ENCODE peak calls at places on chromosomes 5 and 9, in nine cellular contexts. P is stimulated activated CD4-positive, alpha-beta T cell treated with anti-CD3 and anti-CD28 coated beads, Interleukin-1b, Interleukin-23, amount 100 ng/mL, for 24 hours; K is hypothalamus; T is stimulated activated naive CD4-positive, alpha-beta T cell; X is T-helper 2 cell; L is NCI-H1417; H is mammary epithelial cell; F is left ventricle myocardium superior; Z is H9. G is an unnamed sample.

GRCh38 chr5:108028411-108028810 is 353.5 kb downstream of the FBXL17 start:
- DNase-seq in P (no peak), K (no peak), T (no peak), X (no peak), L (peak; percentile 3), H (peak; percentile 16), F (no peak), Z (no peak), G (peak; percentile 58)

GRCh38 chr9:87667164-87667738 is 58.7 kb upstream of the CTSL start:
- DNase-seq in P (no peak), K (no peak), T (no peak), X (no peak), L (peak; percentile 15), H (peak; percentile 8), F (no peak), Z (peak; percentile 87), G (peak; percentile 33)

GRCh38 chr5:123720955-123721354 is 209.0 kb downstream of the CSNK1G3 start:
- DNase-seq in P (no peak), K (no peak), T (no peak), X (no peak), L (no peak), H (no peak), F (no peak), Z (no peak), G (no peak)

GRCh38 chr5:2201011-2201410 is 318.3 kb upstream of the IRX4 start:
- DNase-seq in P (no peak), K (no peak), T (no peak), X (no peak), L (no peak), H (no peak), F (no peak), Z (no peak), G (no peak)

GRCh38 chr9:99197987-99198386 is 23.8 kb downstream of the ALG2 start:
- DNase-seq in P (no peak), K (peak; percentile 12), T (no peak), X (no peak), L (no peak), H (peak; percentile 44), F (no peak), Z (peak; percentile 62), G (no peak)

GRCh38 chr5:159106569-159107282 is 7.0 kb upstream of the EBF1 start:
- DNase-seq in P (peak; percentile 62), K (peak; percentile 67), T (peak; percentile 51), X (peak; percentile 57), L (peak; percentile 34), H (peak; percentile 38), F (peak; percentile 89), Z (peak; percentile 80), G (peak; percentile 91)

GRCh38 chr5:40572947-40573346 is 106.8 kb upstream of the PTGER4 start:
- DNase-seq in P (no peak), K (no peak), T (no peak), X (no peak), L (no peak), H (no peak), F (peak; percentile 23), Z (no peak), G (peak; percentile 79)

GRCh38 chr5:85453026-85453349 is 1068.3 kb upstream of the EDIL3 start:
- DNase-seq in P (no peak), K (no peak), T (no peak), X (no peak), L (no peak), H (no peak), F (no peak), Z (no peak), G (no peak)

GRCh38 chr5:14153932-14154646 is 10.9 kb downstream of the TRIO start:
- DNase-seq in P (no peak), K (peak; percentile 39), T (no peak), X (no peak), L (no peak), H (peak; percentile 58), F (peak; percentile 78), Z (no peak), G (peak; percentile 78)

GRCh38 chr5:110903966-110904365 is 165.2 kb downstream of the SLC25A46 start:
- DNase-seq in P (no peak), K (no peak), T (no peak), X (no peak), L (no peak), H (no peak), F (no peak), Z (no peak), G (no peak)

GRCh38 chr5:72065751-72066255 is 41.5 kb upstream of the MAP1B start:
- DNase-seq in P (no peak), K (no peak), T (no peak), X (no peak), L (peak; percentile 98), H (no peak), F (no peak), Z (peak; percentile 90), G (peak; percentile 90)